ENCODE peak calls at places on chromosomes 1 and 21, in eight cellular contexts. One of them, this sample, is unnamed.

GRCh38 chr1:9438431-9439073 is 100.7 kb upstream of the SLC25A33 start:
- DNase-seq in M059J: peak; percentile 94
- DNase-seq in AG20443: peak; percentile 76
- DNase-seq in CD8-positive, alpha-beta memory T cell: no peak
- DNase-seq in H4: peak; percentile 96
- DNase-seq in WERI-Rb-1: no peak
- DNase-seq in PC-3: peak; percentile 51
- DNase-seq in choroid plexus epithelial cell: peak; percentile 92
- DNase-seq in this sample: peak; percentile 80

GRCh38 chr1:5623399-5623798 is 368.8 kb downstream of the NPHP4 start:
- DNase-seq in M059J: no peak
- DNase-seq in AG20443: no peak
- DNase-seq in CD8-positive, alpha-beta memory T cell: no peak
- DNase-seq in H4: no peak
- DNase-seq in WERI-Rb-1: no peak
- DNase-seq in PC-3: no peak
- DNase-seq in choroid plexus epithelial cell: no peak
- DNase-seq in this sample: no peak

GRCh38 chr21:27429612-27430361 is 462.9 kb upstream of the ADAMTS5 start:
- DNase-seq in M059J: peak; percentile 79
- DNase-seq in AG20443: peak; percentile 52
- DNase-seq in CD8-positive, alpha-beta memory T cell: no peak
- DNase-seq in H4: no peak
- DNase-seq in WERI-Rb-1: no peak
- DNase-seq in PC-3: no peak
- DNase-seq in choroid plexus epithelial cell: peak; percentile 60
- DNase-seq in this sample: no peak

GRCh38 chr1:154975409-154976205 is 1.1 kb downstream of the CKS1B start:
- DNase-seq in M059J: peak; percentile 73
- DNase-seq in AG20443: no peak
- DNase-seq in CD8-positive, alpha-beta memory T cell: peak; percentile 70
- DNase-seq in H4: no peak
- DNase-seq in WERI-Rb-1: peak; percentile 63
- DNase-seq in PC-3: no peak
- DNase-seq in choroid plexus epithelial cell: peak; percentile 72
- DNase-seq in this sample: peak; percentile 77

GRCh38 chr1:217495249-217495648 is 135.6 kb downstream of the GPATCH2 start:
- DNase-seq in M059J: no peak
- DNase-seq in AG20443: no peak
- DNase-seq in CD8-positive, alpha-beta memory T cell: no peak
- DNase-seq in H4: no peak
- DNase-seq in WERI-Rb-1: no peak
- DNase-seq in PC-3: no peak
- DNase-seq in choroid plexus epithelial cell: no peak
- DNase-seq in this sample: no peak

GRCh38 chr1:203796223-203796747 is 862 bp downstream of the ZBED6 start:
- DNase-seq in M059J: peak; percentile 56
- DNase-seq in AG20443: no peak
- DNase-seq in CD8-positive, alpha-beta memory T cell: no peak
- DNase-seq in H4: peak; percentile 18
- DNase-seq in WERI-Rb-1: peak; percentile 62
- DNase-seq in PC-3: peak; percentile 52
- DNase-seq in choroid plexus epithelial cell: peak; percentile 51
- DNase-seq in this sample: peak; percentile 60

GRCh38 chr1:208595745-208596144 is 351.6 kb upstream of the PLXNA2 start:
- DNase-seq in M059J: peak; percentile 84
- DNase-seq in AG20443: no peak
- DNase-seq in CD8-positive, alpha-beta memory T cell: no peak
- DNase-seq in H4: peak; percentile 14
- DNase-seq in WERI-Rb-1: no peak
- DNase-seq in PC-3: peak; percentile 13
- DNase-seq in choroid plexus epithelial cell: peak; percentile 70
- DNase-seq in this sample: no peak

GRCh38 chr1:224747578-224747977 is 131.5 kb downstream of the CNIH3 start:
- DNase-seq in M059J: peak; percentile 88
- DNase-seq in AG20443: peak; percentile 65
- DNase-seq in CD8-positive, alpha-beta memory T cell: no peak
- DNase-seq in H4: peak; percentile 87
- DNase-seq in WERI-Rb-1: no peak
- DNase-seq in PC-3: peak; percentile 63
- DNase-seq in choroid plexus epithelial cell: peak; percentile 22
- DNase-seq in this sample: no peak

GRCh38 chr1:7395251-7395650 is 375.8 kb upstream of the VAMP3 start:
- DNase-seq in M059J: no peak
- DNase-seq in AG20443: no peak
- DNase-seq in CD8-positive, alpha-beta memory T cell: no peak
- DNase-seq in H4: no peak
- DNase-seq in WERI-Rb-1: no peak
- DNase-seq in PC-3: no peak
- DNase-seq in choroid plexus epithelial cell: no peak
- DNase-seq in this sample: no peak

GRCh38 chr1:75115654-75116053 is 18.5 kb upstream of the LHX8 start:
- DNase-seq in M059J: no peak
- DNase-seq in AG20443: no peak
- DNase-seq in CD8-positive, alpha-beta memory T cell: no peak
- DNase-seq in H4: no peak
- DNase-seq in WERI-Rb-1: no peak
- DNase-seq in PC-3: no peak
- DNase-seq in choroid plexus epithelial cell: no peak
- DNase-seq in this sample: no peak

GRCh38 chr1:8417625-8418024 is 99.7 kb downstream of the SLC45A1 start:
- DNase-seq in M059J: no peak
- DNase-seq in AG20443: no peak
- DNase-seq in CD8-positive, alpha-beta memory T cell: no peak
- DNase-seq in H4: no peak
- DNase-seq in WERI-Rb-1: no peak
- DNase-seq in PC-3: no peak
- DNase-seq in choroid plexus epithelial cell: no peak
- DNase-seq in this sample: no peak

GRCh38 chr1:177723533-177723932 is 246.3 kb downstream of the SEC16B start:
- DNase-seq in M059J: no peak
- DNase-seq in AG20443: no peak
- DNase-seq in CD8-positive, alpha-beta memory T cell: no peak
- DNase-seq in H4: no peak
- DNase-seq in WERI-Rb-1: no peak
- DNase-seq in PC-3: no peak
- DNase-seq in choroid plexus epithelial cell: no peak
- DNase-seq in this sample: no peak

GRCh38 chr1:90402893-90403849 is 313.9 kb downstream of the BARHL2 start:
- DNase-seq in M059J: peak; percentile 99
- DNase-seq in AG20443: peak; percentile 36
- DNase-seq in CD8-positive, alpha-beta memory T cell: no peak
- DNase-seq in H4: peak; percentile 95
- DNase-seq in WERI-Rb-1: no peak
- DNase-seq in PC-3: peak; percentile 98
- DNase-seq in choroid plexus epithelial cell: peak; percentile 94
- DNase-seq in this sample: no peak

GRCh38 chr1:10975567-10976326 is 36.7 kb upstream of the TARDBP start:
- DNase-seq in M059J: peak; percentile 90
- DNase-seq in AG20443: peak; percentile 95
- DNase-seq in CD8-positive, alpha-beta memory T cell: no peak
- DNase-seq in H4: peak; percentile 84
- DNase-seq in WERI-Rb-1: no peak
- DNase-seq in PC-3: peak; percentile 61
- DNase-seq in choroid plexus epithelial cell: peak; percentile 59
- DNase-seq in this sample: no peak

GRCh38 chr1:65764052-65764451 is 28.6 kb upstream of the PDE4B start:
- DNase-seq in M059J: peak; percentile 33
- DNase-seq in AG20443: no peak
- DNase-seq in CD8-positive, alpha-beta memory T cell: no peak
- DNase-seq in H4: no peak
- DNase-seq in WERI-Rb-1: no peak
- DNase-seq in PC-3: peak; percentile 12
- DNase-seq in choroid plexus epithelial cell: no peak
- DNase-seq in this sample: no peak

GRCh38 chr1:31335007-31335406 is 37.9 kb downstream of the FABP3 start:
- DNase-seq in M059J: peak; percentile 53
- DNase-seq in AG20443: peak; percentile 62
- DNase-seq in CD8-positive, alpha-beta memory T cell: no peak
- DNase-seq in H4: peak; percentile 17
- DNase-seq in WERI-Rb-1: peak; percentile 8
- DNase-seq in PC-3: peak; percentile 71
- DNase-seq in choroid plexus epithelial cell: peak; percentile 67
- DNase-seq in this sample: no peak

GRCh38 chr1:233587958-233588799 is 25.7 kb upstream of the KCNK1 start:
- DNase-seq in M059J: no peak
- DNase-seq in AG20443: no peak
- DNase-seq in CD8-positive, alpha-beta memory T cell: no peak
- DNase-seq in H4: no peak
- DNase-seq in WERI-Rb-1: no peak
- DNase-seq in PC-3: no peak
- DNase-seq in choroid plexus epithelial cell: no peak
- DNase-seq in this sample: peak; percentile 74

GRCh38 chr1:236516929-236517704 is 6.7 kb upstream of the LGALS8 start:
- DNase-seq in M059J: peak; percentile 52
- DNase-seq in AG20443: peak; percentile 48
- DNase-seq in CD8-positive, alpha-beta memory T cell: peak; percentile 65
- DNase-seq in H4: peak; percentile 76
- DNase-seq in WERI-Rb-1: no peak
- DNase-seq in PC-3: peak; percentile 75
- DNase-seq in choroid plexus epithelial cell: peak; percentile 92
- DNase-seq in this sample: no peak

GRCh38 chr1:113307771-113308451 is 82.4 kb upstream of the MAGI3 start:
- DNase-seq in M059J: peak; percentile 40
- DNase-seq in AG20443: peak; percentile 18
- DNase-seq in CD8-positive, alpha-beta memory T cell: no peak
- DNase-seq in H4: peak; percentile 4
- DNase-seq in WERI-Rb-1: no peak
- DNase-seq in PC-3: peak; percentile 55
- DNase-seq in choroid plexus epithelial cell: peak; percentile 41
- DNase-seq in this sample: no peak